ENCODE peak calls at places on chromosomes 4 and X, in nine cellular contexts. Z, E, N, A, L, F, U, D and I are unnamed samples.

GRCh38 chr4:177448850-177449249 is 6.6 kb upstream of the AGA start:
- DNase-seq in Z (no peak), E (no peak), N (no peak), A (no peak), L (peak; percentile 77), F (peak; percentile 44), U (no peak), D (no peak), I (no peak)

GRCh38 chrX:154409222-154409871 is at the start of gene DNASE1L1:
- DNase-seq in Z (peak; percentile 92), E (peak; percentile 97), N (peak; percentile 91), A (peak; percentile 96), L (peak; percentile 87), F (peak; percentile 78), U (no peak), D (peak; percentile 82), I (no peak)

GRCh38 chr4:139555705-139556070 is 331 bp downstream of the SETD7 start:
- DNase-seq in Z (no peak), E (no peak), N (peak; percentile 56), A (no peak), L (no peak), F (peak; percentile 45), U (no peak), D (no peak), I (no peak)

GRCh38 chr4:187480146-187481145 is 515.1 kb upstream of the ZFP42 start:
- DNase-seq in Z (no peak), E (no peak), N (no peak), A (no peak), L (peak; percentile 47), F (peak; percentile 44), U (no peak), D (no peak), I (no peak)

GRCh38 chr4:94488667-94489066 is 36.9 kb downstream of the PDLIM5 start:
- DNase-seq in Z (no peak), E (no peak), N (no peak), A (no peak), L (peak; percentile 87), F (no peak), U (no peak), D (no peak), I (no peak)

GRCh38 chr4:153809916-153810810 is 21.3 kb upstream of the SFRP2 start:
- DNase-seq in Z (no peak), E (no peak), N (no peak), A (no peak), L (no peak), F (no peak), U (no peak), D (no peak), I (no peak)

GRCh38 chrX:41384041-41384705 is 50.2 kb downstream of the DDX3X start:
- DNase-seq in Z (no peak), E (no peak), N (peak; percentile 74), A (peak; percentile 58), L (peak; percentile 86), F (peak; percentile 92), U (peak; percentile 51), D (no peak), I (peak; percentile 71)

GRCh38 chrX:21926527-21927278 is 13.8 kb upstream of the SMS start:
- DNase-seq in Z (peak; percentile 93), E (no peak), N (no peak), A (peak; percentile 90), L (peak; percentile 99), F (peak; percentile 96), U (peak; percentile 82), D (no peak), I (no peak)

GRCh38 chr4:167966161-167966560 is 126.2 kb upstream of the ANXA10 start:
- DNase-seq in Z (peak; percentile 6), E (no peak), N (no peak), A (peak; percentile 25), L (no peak), F (no peak), U (no peak), D (no peak), I (no peak)

GRCh38 chr4:653831-654525 is 20.1 kb downstream of the ATP5ME start:
- DNase-seq in Z (no peak), E (no peak), N (no peak), A (no peak), L (no peak), F (no peak), U (no peak), D (no peak), I (no peak)

GRCh38 chr4:129429566-129430339 is 333.8 kb downstream of the C4orf33 start:
- DNase-seq in Z (no peak), E (no peak), N (no peak), A (no peak), L (no peak), F (no peak), U (no peak), D (no peak), I (no peak)

GRCh38 chr4:17762705-17763104 is 18.7 kb downstream of the FAM184B start:
- DNase-seq in Z (no peak), E (no peak), N (no peak), A (peak; percentile 36), L (peak; percentile 58), F (peak; percentile 44), U (no peak), D (no peak), I (peak; percentile 12)

GRCh38 chr4:183905593-183906485 is 732 bp downstream of the STOX2 start:
- DNase-seq in Z (peak; percentile 33), E (peak; percentile 94), N (peak; percentile 22), A (peak; percentile 89), L (peak; percentile 37), F (peak; percentile 47), U (no peak), D (peak; percentile 83), I (no peak)

GRCh38 chrX:2388669-2389068 is 112.1 kb downstream of the DHRSX start:
- DNase-seq in Z (no peak), E (no peak), N (no peak), A (no peak), L (no peak), F (no peak), U (no peak), D (no peak), I (no peak)

GRCh38 chr4:170805352-170805751 is 715.6 kb upstream of the AADAT start:
- DNase-seq in Z (no peak), E (peak; percentile 47), N (no peak), A (no peak), L (no peak), F (no peak), U (no peak), D (peak; percentile 39), I (no peak)

GRCh38 chr4:162732871-162733270 is 433.8 kb downstream of the NAF1 start:
- DNase-seq in Z (no peak), E (no peak), N (no peak), A (no peak), L (no peak), F (no peak), U (no peak), D (peak; percentile 18), I (no peak)

GRCh38 chr4:7970031-7970946 is 30.6 kb upstream of the AFAP1 start:
- DNase-seq in Z (peak; percentile 12), E (peak; percentile 75), N (peak; percentile 82), A (peak; percentile 82), L (peak; percentile 58), F (no peak), U (no peak), D (no peak), I (no peak)
- H3K4me3 ChIP-seq in Z (peak overlapping the region; percentile 22), E (no peak overlapping the region), N (peak overlapping the region; percentile 29), A (no peak overlapping the region), L (no peak overlapping the region), F (no peak overlapping the region), U (peak overlapping the region; percentile 44), D (no peak overlapping the region), I (no peak overlapping the region)

DNA sequence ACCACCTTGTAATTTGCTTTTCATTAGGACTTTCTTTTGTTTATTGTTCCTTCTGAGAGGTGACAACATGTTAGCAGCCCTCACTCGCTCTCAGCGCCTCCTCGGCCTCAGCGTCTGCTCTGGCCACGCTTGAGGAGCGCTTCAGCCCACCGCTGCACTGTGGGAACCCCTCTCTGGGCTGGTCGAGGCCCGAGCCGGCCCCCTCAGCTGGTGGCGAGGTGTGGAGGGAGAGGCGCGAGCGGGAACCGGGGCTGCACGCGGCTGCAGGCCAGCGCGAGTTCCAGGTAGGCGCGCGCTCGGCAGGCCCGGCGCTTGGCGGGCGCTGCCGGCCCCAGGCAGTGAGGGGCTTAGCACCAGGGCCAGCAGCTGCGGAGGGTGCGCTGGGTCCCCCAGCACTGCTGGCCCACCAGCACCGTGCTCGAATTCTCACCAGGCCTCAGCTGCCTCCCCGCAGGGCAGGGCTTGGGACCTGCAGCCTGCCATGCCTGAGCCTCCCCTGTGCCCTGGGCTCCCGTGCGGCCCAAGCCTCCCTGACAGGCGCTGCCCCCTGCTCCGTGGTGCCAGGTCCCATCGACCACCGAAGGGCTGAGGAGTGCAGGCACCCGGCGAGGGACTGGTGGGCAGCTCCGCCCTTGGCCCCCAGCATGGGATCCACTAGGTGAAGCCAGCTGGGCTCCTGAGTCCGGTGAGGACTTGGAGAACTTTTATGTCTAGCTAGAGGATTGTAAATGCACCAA is 9.2 kb upstream of the AP1AR start:
- DNase-seq in Z (no peak), E (no peak), N (no peak), A (no peak), L (no peak), F (no peak), U (no peak), D (no peak), I (no peak)
- H3K9ac ChIP-seq in Z (no peak overlapping the region), E (no peak overlapping the region), N (no peak overlapping the region), A (no peak overlapping the region), L (no peak overlapping the region), F (no peak overlapping the region), U (no peak overlapping the region), D (no peak overlapping the region), I (no peak overlapping the region)

GRCh38 chrX:111411591-111412371 is at the start of gene DCX:
- DNase-seq in Z (no peak), E (peak; percentile 61), N (no peak), A (peak; percentile 42), L (no peak), F (no peak), U (no peak), D (peak; percentile 70), I (no peak)
- H3K4me3 ChIP-seq in Z (no peak within 1 kb of the TSS), E (no peak within 1 kb of the TSS), N (no peak within 1 kb of the TSS), A (no peak within 1 kb of the TSS), L (no peak within 1 kb of the TSS), F (no peak within 1 kb of the TSS), U (no peak within 1 kb of the TSS), D (peak within 1 kb of the TSS; percentile 43), I (no peak within 1 kb of the TSS)

DNA sequence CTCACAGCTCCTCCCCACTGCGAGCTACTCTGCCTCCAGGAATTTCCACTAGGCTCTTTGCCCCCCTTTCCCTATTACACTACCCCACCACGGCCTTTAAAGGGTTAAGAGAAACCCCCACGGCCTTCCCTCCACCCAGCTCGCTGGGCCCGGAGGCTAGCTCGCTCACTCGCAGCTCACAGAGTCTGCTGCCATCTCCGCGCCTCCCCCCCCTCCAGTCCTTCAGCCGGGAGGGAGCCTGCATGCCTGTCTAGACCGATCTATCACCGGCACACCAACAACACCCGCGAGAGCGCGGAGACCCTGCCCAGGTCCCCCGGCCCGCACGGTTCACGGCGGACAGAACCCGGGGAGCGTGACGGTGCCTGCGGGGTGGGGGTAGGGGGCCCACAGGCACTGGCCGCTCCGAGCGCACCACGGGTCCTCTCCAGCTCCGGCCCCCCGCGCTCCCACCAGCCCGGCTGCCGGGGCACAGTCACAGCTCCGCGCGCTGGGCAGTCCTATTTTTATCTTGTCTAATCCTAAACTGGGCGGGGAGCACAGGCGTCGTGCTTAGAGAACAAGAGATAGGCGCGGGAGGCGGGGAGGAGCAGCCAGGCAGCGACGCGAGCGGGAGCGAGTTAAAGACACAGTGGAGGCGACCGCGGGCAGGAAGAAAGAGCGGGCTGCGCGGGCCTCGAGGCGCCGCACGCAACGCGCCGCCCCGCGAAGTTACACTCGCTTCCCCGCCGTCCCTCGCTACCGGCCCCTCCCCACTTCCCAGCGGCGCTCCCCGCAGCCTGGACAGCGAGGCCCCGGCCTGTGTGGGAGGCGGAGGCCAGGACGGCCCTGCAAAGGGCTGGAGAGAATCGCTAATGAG is 3.5 kb downstream of the BCOR start:
- DNase-seq in Z (peak; percentile 11), E (peak; percentile 90), N (peak; percentile 61), A (peak; percentile 81), L (peak; percentile 55), F (peak; percentile 49), U (no peak), D (peak; percentile 89), I (peak; percentile 54)
- H3K9ac ChIP-seq in Z (peak overlapping the region; percentile 0), E (peak overlapping the region; percentile 20), N (peak overlapping the region; percentile 39), A (peak overlapping the region; percentile 75), L (peak overlapping the region; percentile 50), F (peak overlapping the region; percentile 53), U (peak overlapping the region; percentile 77), D (no peak overlapping the region), I (peak overlapping the region; percentile 84)